ENCODE peak calls at places on chromosomes 2 and 18, in six cellular contexts. D is HCT116, P is HepG2, Y is GM12878, Q is K562, V is H1. B is an unnamed sample.

GRCh38 chr18:12823892-12824291 is 60.1 kb downstream of the PTPN2 start:
- DNase-seq in D (no peak), P (no peak), Y (no peak), Q (no peak), V (no peak), B (no peak)

GRCh38 chr2:61356261-61356957 is 114.5 kb downstream of the USP34 start:
- DNase-seq in D (no peak), P (peak; percentile 43), Y (no peak), Q (no peak), V (no peak), B (no peak)

GRCh38 chr18:36821681-36822080 is 7.1 kb downstream of the TPGS2 start:
- DNase-seq in D (no peak), P (no peak), Y (no peak), Q (no peak), V (no peak), B (no peak)

GRCh38 chr2:143263045-143263625 is 133.9 kb downstream of the ARHGAP15 start:
- DNase-seq in D (no peak), P (no peak), Y (no peak), Q (no peak), V (no peak), B (peak; percentile 18)

GRCh38 chr2:96946625-96947024 is 39.8 kb downstream of the FAM178B start:
- DNase-seq in D (no peak), P (no peak), Y (no peak), Q (no peak), V (no peak), B (no peak)

GRCh38 chr2:160813506-160813858 is 319.9 kb upstream of the RBMS1 start:
- DNase-seq in D (no peak), P (no peak), Y (no peak), Q (no peak), V (no peak), B (no peak)

GRCh38 chr2:157471078-157471477 is 27.2 kb upstream of the CYTIP start:
- DNase-seq in D (no peak), P (no peak), Y (no peak), Q (no peak), V (no peak), B (no peak)

GRCh38 chr2:201414099-201415023 is 36.9 kb downstream of the TRAK2 start:
- DNase-seq in D (no peak), P (no peak), Y (peak; percentile 38), Q (no peak), V (no peak), B (no peak)

GRCh38 chr2:156379069-156379468 is 46.5 kb upstream of the NR4A2 start:
- DNase-seq in D (no peak), P (no peak), Y (no peak), Q (no peak), V (no peak), B (no peak)

GRCh38 chr2:128390991-128391630 is 72.4 kb upstream of the HS6ST1 start:
- DNase-seq in D (no peak), P (no peak), Y (no peak), Q (no peak), V (no peak), B (no peak)

GRCh38 chr2:241771286-241772062 is 5.1 kb upstream of the GAL3ST2 start:
- DNase-seq in D (no peak), P (peak; percentile 83), Y (no peak), Q (no peak), V (peak; percentile 52), B (no peak)

GRCh38 chr2:76932550-76932949 is 589.6 kb downstream of the LRRTM4 start:
- DNase-seq in D (no peak), P (no peak), Y (no peak), Q (no peak), V (no peak), B (no peak)

GRCh38 chr2:20666364-20667150 is at the start of gene GDF7:
- DNase-seq in D (no peak), P (peak; percentile 46), Y (no peak), Q (peak; percentile 44), V (peak; percentile 72), B (no peak)

GRCh38 chr2:83899271-83899670 is 559.8 kb downstream of the SUCLG1 start:
- DNase-seq in D (no peak), P (no peak), Y (no peak), Q (no peak), V (no peak), B (no peak)

GRCh38 chr2:119126650-119127049 is 31.9 kb downstream of the C1QL2 start:
- DNase-seq in D (peak; percentile 43), P (peak; percentile 26), Y (no peak), Q (peak; percentile 81), V (peak; percentile 90), B (peak; percentile 82)

GRCh38 chr18:58723810-58724602 is 52.7 kb downstream of the MALT1 start:
- DNase-seq in D (no peak), P (no peak), Y (no peak), Q (no peak), V (no peak), B (no peak)

GRCh38 chr2:205714058-205714776 is 31.9 kb downstream of the NRP2 start:
- DNase-seq in D (no peak), P (no peak), Y (peak; percentile 78), Q (no peak), V (no peak), B (no peak)

GRCh38 chr2:7880561-7880960 is 801.3 kb upstream of the ID2 start:
- DNase-seq in D (no peak), P (no peak), Y (no peak), Q (no peak), V (no peak), B (no peak)

GRCh38 chr2:121173112-121173511 is 111.9 kb downstream of the TFCP2L1 start:
- DNase-seq in D (no peak), P (no peak), Y (no peak), Q (no peak), V (no peak), B (no peak)

GRCh38 chr18:12304351-12305210 is 3.5 kb upstream of the TUBB6 start:
- DNase-seq in D (no peak), P (no peak), Y (no peak), Q (no peak), V (no peak), B (no peak)

GRCh38 chr2:112683550-112684414 is 37.0 kb upstream of the NT5DC4 start:
- DNase-seq in D (no peak), P (peak; percentile 36), Y (no peak), Q (peak; percentile 90), V (no peak), B (peak; percentile 13)

GRCh38 chr2:31606511-31606910 is 25.8 kb upstream of the SRD5A2 start:
- DNase-seq in D (no peak), P (no peak), Y (no peak), Q (no peak), V (no peak), B (no peak)

GRCh38 chr2:42567389-42567788 is 1.0 kb upstream of the MTA3 start:
- DNase-seq in D (no peak), P (no peak), Y (no peak), Q (no peak), V (no peak), B (no peak)

GRCh38 chr2:86225581-86225980 is 26.3 kb downstream of the MRPL35 start:
- DNase-seq in D (no peak), P (no peak), Y (peak; percentile 57), Q (no peak), V (no peak), B (no peak)

GRCh38 chr2:158034198-158034831 is 67.4 kb upstream of the UPP2 start:
- DNase-seq in D (peak; percentile 53), P (peak; percentile 74), Y (no peak), Q (peak; percentile 58), V (no peak), B (peak; percentile 72)

GRCh38 chr2:169933124-169933711 is 106.0 kb downstream of the UBR3 start:
- DNase-seq in D (peak; percentile 22), P (peak; percentile 46), Y (no peak), Q (peak; percentile 52), V (no peak), B (peak; percentile 9)

GRCh38 chr18:61595615-61596014 is 262.4 kb downstream of the CDH20 start:
- DNase-seq in D (no peak), P (no peak), Y (no peak), Q (no peak), V (no peak), B (no peak)

GRCh38 chr2:229920011-229920781 is 1.6 kb downstream of the TRIP12 start:
- DNase-seq in D (no peak), P (peak; percentile 27), Y (no peak), Q (no peak), V (no peak), B (no peak)
- TF ChIP-seq ZNF274 in D (no peak), P (no peak), Y (no peak), Q (no peak), V (no peak), B (no peak)

GRCh38 chr2:234098675-234099195 is 48.2 kb downstream of the SPP2 start:
- DNase-seq in D (no peak), P (no peak), Y (no peak), Q (no peak), V (no peak), B (no peak)
- H3K9ac ChIP-seq in D (no peak overlapping the region), P (no peak overlapping the region), Y (no peak overlapping the region), Q (no peak overlapping the region), V (no peak overlapping the region), B (no peak overlapping the region)

DNA sequence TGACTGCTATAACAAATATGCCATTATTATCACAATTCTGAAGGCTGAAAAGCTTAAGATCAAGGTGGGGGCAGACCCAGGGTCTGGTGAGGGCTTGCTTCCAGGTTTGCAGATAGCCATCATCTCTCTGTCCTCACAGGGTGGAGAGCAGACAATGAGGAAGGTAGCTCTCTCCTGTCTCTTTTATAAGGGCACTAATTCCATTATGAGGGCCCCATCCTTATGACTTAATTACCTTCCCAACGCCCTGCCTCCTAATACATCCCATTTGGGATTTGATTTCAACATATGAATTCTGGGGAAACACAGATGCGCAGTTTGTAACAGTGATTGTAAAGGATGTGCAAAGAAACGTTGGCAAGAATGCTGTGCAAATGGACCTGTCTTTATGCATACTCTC is 44.8 kb downstream of the PARD3B start:
- DNase-seq in D (no peak), P (no peak), Y (no peak), Q (no peak), V (no peak), B (no peak)
- TF ChIP-seq ZNF274 in D (no peak), P (no peak), Y (no peak), Q (no peak), V (no peak), B (no peak)

GRCh38 chr2:216318470-216318869 is 53.8 kb downstream of the MARCHF4 start:
- DNase-seq in D (no peak), P (no peak), Y (no peak), Q (no peak), V (no peak), B (no peak)

GRCh38 chr2:216319771-216320170 is 52.5 kb downstream of the MARCHF4 start:
- DNase-seq in D (no peak), P (no peak), Y (no peak), Q (no peak), V (no peak), B (peak; percentile 82)

GRCh38 chr2:216316743-216317142 is 55.5 kb downstream of the MARCHF4 start:
- DNase-seq in D (no peak), P (no peak), Y (no peak), Q (no peak), V (no peak), B (no peak)

GRCh38 chr2:216315817-216316603 is 56.3 kb downstream of the MARCHF4 start:
- DNase-seq in D (peak; percentile 71), P (no peak), Y (no peak), Q (no peak), V (no peak), B (peak; percentile 47)

DNA sequence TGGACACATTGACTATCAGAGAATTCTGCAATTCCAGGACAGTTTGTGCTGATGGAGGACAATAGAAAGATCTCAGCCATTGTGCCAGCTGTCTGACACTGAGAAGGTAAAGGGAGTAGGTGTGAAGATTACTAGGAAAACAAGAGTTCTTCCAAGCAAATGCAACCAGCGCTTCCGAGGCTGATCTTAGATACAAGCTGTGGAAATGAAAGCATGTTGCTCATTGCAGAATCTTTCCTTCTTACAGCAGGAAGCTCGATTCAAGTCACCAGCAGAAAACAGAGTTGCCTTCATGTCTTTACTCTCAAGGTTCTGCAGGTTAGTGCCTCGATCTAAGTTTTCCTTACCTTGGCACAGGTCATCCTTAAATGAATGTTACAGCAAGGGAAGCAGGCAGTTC is 54.5 kb downstream of the MARCHF4 start:
- DNase-seq in D (no peak), P (no peak), Y (no peak), Q (no peak), V (no peak), B (no peak)
- H3K9ac ChIP-seq in D (no peak overlapping the region), P (no peak overlapping the region), Y (no peak overlapping the region), Q (no peak overlapping the region), V (no peak overlapping the region), B (no peak overlapping the region)

B was measured in NT2/D1.